ENCODE peak calls at places on chromosome 3, in six cellular contexts. A is GM23338, P is MM.1S, T is PC-9, X is PC-3, D is neural progenitor cell. O is an unnamed sample. For H3F3A, the result is how much of the 10 kb centered on the place peaks cover.

GRCh38 chr3:135706758-135707375 is 258.7 kb upstream of the PPP2R3A start:
- DNase-seq in A (no peak), P (no peak), T (no peak), D (no peak), X (no peak), O (peak)

GRCh38 chr3:58116161-58116955 is 94.4 kb downstream of the DNASE1L3 start:
- DNase-seq in T (no peak), X (no peak), D (no peak), P (peak), A (no peak), O (no peak)

GRCh38 chr3:52218953-52219650 is 6.3 kb downstream of the TLR9 start:
- DNase-seq in X (peak), P (no peak), T (peak), D (peak), A (no peak), O (no peak)

GRCh38 chr3:78969483-78969882 is 798.3 kb downstream of the ROBO1 start:
- DNase-seq in A (no peak), P (no peak), T (no peak), D (no peak), X (no peak), O (peak)

GRCh38 chr3:96548073-96548472 is 266.3 kb upstream of the EPHA6 start:
- DNase-seq in X (no peak), A (no peak), P (no peak), D (no peak), T (no peak), O (no peak)

GRCh38 chr3:136070953-136071949 is 105.7 kb downstream of the PPP2R3A start:
- DNase-seq in A (peak), X (peak), D (no peak), P (peak), T (no peak), O (peak)

GRCh38 chr3:112643621-112644236 is 2.8 kb upstream of the CCDC80 start:
- DNase-seq in D (no peak), T (no peak), A (peak), P (no peak), X (no peak), O (peak)

GRCh38 chr3:54951405-54951804 is 23.5 kb upstream of the LRTM1 start:
- DNase-seq in P (no peak), X (peak), T (no peak), A (peak), D (peak), O (peak)

GRCh38 chr3:73621388-73621787 is 3.4 kb downstream of the PDZRN3 start:
- DNase-seq in X (no peak), D (no peak), P (no peak), T (no peak), A (no peak), O (peak)

GRCh38 chr3:121111914-121112612 is 204.1 kb downstream of the STXBP5L start:
- DNase-seq in D (peak), A (peak), P (no peak), X (peak), T (no peak), O (no peak)

GRCh38 chr3:120192579-120192978 is 92.4 kb downstream of the GPR156 start:
- DNase-seq in D (no peak), T (no peak), X (no peak), A (no peak), P (no peak), O (peak)

GRCh38 chr3:40387001-40387894 is at the start of gene ENTPD3:
- DNase-seq in D (peak), X (peak), T (peak), A (peak), P (no peak), O (peak)
- TF ChIP-seq EZH2 in D (peak), X (no peak), T (no peak), A (peak), P (no peak), O (no peak)

GRCh38 chr3:123840961-123841360 is 43.2 kb downstream of the MYLK start:
- DNase-seq in D (no peak), X (no peak), A (no peak), P (no peak), T (no peak), O (no peak)
- H3F3A ChIP-seq in D (under half), X (under half), A (under half), P (under half), T (under half), O (under half)

DNA sequence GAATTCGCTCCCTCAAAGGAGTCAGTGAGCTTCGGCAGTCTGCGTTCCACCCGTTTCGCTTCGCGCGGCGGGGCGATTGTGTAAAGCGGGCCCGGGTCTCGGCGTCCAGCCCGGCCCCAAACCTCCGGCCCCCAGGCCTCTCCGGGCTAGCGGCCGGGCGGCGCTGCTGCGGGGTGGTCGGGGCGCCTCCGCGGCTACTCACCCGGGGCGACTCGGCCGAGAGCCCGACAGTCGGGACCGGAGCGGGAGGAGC is 412 bp downstream of the CHDH start:
- DNase-seq in T (no peak), X (no peak), D (no peak), A (no peak), P (no peak), O (no peak)
- H3K4me2 ChIP-seq in T (no peak), X (peak), D (peak), A (peak), P (peak), O (peak)

GRCh38 chr3:39165518-39165917 is 12.1 kb upstream of the CSRNP1 start:
- DNase-seq in A (no peak), P (no peak), T (no peak), D (no peak), X (no peak), O (no peak)

GRCh38 chr3:39166932-39167532 is 13.6 kb upstream of the CSRNP1 start:
- DNase-seq in P (no peak), A (no peak), D (no peak), X (peak), T (peak), O (peak)

GRCh38 chr3:39166134-39166710 is 12.8 kb upstream of the CSRNP1 start:
- DNase-seq in X (peak), P (no peak), T (peak), D (no peak), A (no peak), O (peak)

GRCh38 chr3:39170461-39170860 is 17.1 kb upstream of the CSRNP1 start:
- DNase-seq in X (no peak), A (peak), D (peak), T (no peak), P (no peak), O (no peak)

GRCh38 chr3:39168156-39168780 is 14.9 kb upstream of the CSRNP1 start:
- DNase-seq in D (no peak), P (no peak), T (no peak), X (no peak), A (no peak), O (no peak)
- TF ChIP-seq EZH2 in D (no peak), P (no peak), T (no peak), X (no peak), A (no peak), O (no peak)

GRCh38 chr3:187743195-187744141 is 1.8 kb downstream of the BCL6 start:
- DNase-seq in A (peak), D (peak), T (no peak), P (no peak), X (peak), O (peak)
- H3F3A ChIP-seq in A (under half), D (half or more), T (under half), P (under half), X (under half), O (under half)

GRCh38 chr3:29338981-29339833 is 58.3 kb downstream of the RBMS3 start:
- DNase-seq in D (no peak), T (no peak), X (no peak), P (no peak), A (no peak), O (peak)
- H3K4me2 ChIP-seq in D (no peak), T (no peak), X (no peak), P (no peak), A (no peak), O (peak)

O was measured in GM23248.